ENCODE peak calls at places on chromosomes 4 and X, in six cellular contexts. J is stimulated activated naive CD8-positive, alpha-beta T cell treated with anti-CD3 and anti-CD28 coated beads, Interleukin-15, Interleukin-2, amounts not matched to agents 100 U/mL and 50 U/mL, for 24 hours; K is fibroblast of lung; G is T-helper 1 cell; B is activated CD8-positive, alpha-beta memory T cell treated with anti-CD3 and anti-CD28 coated beads for 24 hours; T is upper lobe of left lung. A is an unnamed sample.

GRCh38 chr4:138243369-138243768 is 1.2 kb upstream of the SLC7A11 start:
- DNase-seq in K (peak; percentile 74), G (no peak), B (no peak), J (no peak), T (no peak), A (no peak)

GRCh38 chr4:115234405-115235093 is 121.1 kb upstream of the NDST4 start:
- DNase-seq in G (peak; percentile 1), J (no peak), B (no peak), K (no peak), T (no peak), A (peak; percentile 29)

GRCh38 chrX:150551963-150552362 is 16.5 kb upstream of the MTM1 start:
- DNase-seq in G (no peak), J (no peak), K (no peak), T (no peak), B (no peak), A (no peak)

GRCh38 chr4:69239777-69240176 is 25.2 kb upstream of the UGT2B11 start:
- DNase-seq in J (no peak), B (no peak), G (no peak), T (no peak), K (no peak), A (no peak)

GRCh38 chr4:138414202-138414601 is 172.1 kb upstream of the SLC7A11 start:
- DNase-seq in B (no peak), G (no peak), J (no peak), K (no peak), T (no peak), A (no peak)

GRCh38 chrX:153491351-153492152 is 3.2 kb upstream of the BGN start:
- DNase-seq in T (peak; percentile 24), B (no peak), G (no peak), K (no peak), J (no peak), A (no peak)

GRCh38 chrX:94178145-94178790 is 504.3 kb downstream of the FAM133A start:
- DNase-seq in G (no peak), J (no peak), K (peak; percentile 3), T (no peak), B (no peak), A (peak; percentile 0)

GRCh38 chr4:148026022-148026421 is 294.1 kb downstream of the ARHGAP10 start:
- DNase-seq in J (no peak), K (peak; percentile 97), T (no peak), B (no peak), G (no peak), A (no peak)

GRCh38 chrX:27598312-27598711 is 8.2 kb downstream of the DCAF8L2 start:
- DNase-seq in B (no peak), J (no peak), T (no peak), G (no peak), K (peak; percentile 25), A (peak; percentile 48)

GRCh38 chr4:6641164-6641970 is 882 bp downstream of the MRFAP1 start:
- DNase-seq in T (no peak), G (peak; percentile 67), K (peak; percentile 56), J (peak; percentile 52), B (peak; percentile 68), A (peak; percentile 13)

GRCh38 chrX:146921204-146921603 is 106.7 kb upstream of the CXorf51A start:
- DNase-seq in J (no peak), G (no peak), T (no peak), K (no peak), B (no peak), A (no peak)

GRCh38 chr4:184961693-184962092 is 56.6 kb upstream of the HELT start:
- DNase-seq in K (no peak), J (no peak), G (no peak), T (peak; percentile 57), B (peak; percentile 37), A (no peak)

GRCh38 chr4:170990989-170991589 is 822.1 kb upstream of the GALNTL6 start:
- DNase-seq in T (no peak), K (no peak), J (no peak), G (no peak), B (no peak), A (peak; percentile 53)

GRCh38 chr4:6474705-6475457 is 2.5 kb upstream of the PPP2R2C start:
- DNase-seq in B (peak; percentile 28), T (no peak), K (no peak), G (no peak), J (no peak), A (no peak)

GRCh38 chrX:20432048-20432447 is 165.3 kb upstream of the RPS6KA3 start:
- DNase-seq in T (no peak), B (no peak), K (peak; percentile 86), J (no peak), G (no peak), A (peak; percentile 63)

GRCh38 chrX:3384330-3384729 is 37.9 kb upstream of the MXRA5 start:
- DNase-seq in K (peak; percentile 87), B (no peak), G (no peak), J (no peak), T (no peak), A (peak; percentile 88)

GRCh38 chr4:26803462-26803861 is 57.2 kb upstream of the STIM2 start:
- DNase-seq in K (peak; percentile 22), J (no peak), T (no peak), B (no peak), G (no peak), A (no peak)